ENCODE peak calls at places on chromosomes 6 and 20, in seven cellular contexts. W is endothelial cell of umbilical vein, T is brain microvascular endothelial cell, N is RWPE2, Q is bronchial epithelial cell, Z is NT2/D1, O is Karpas-422. G is an unnamed sample. For H3K27me3, the result is how much of the 10 kb centered on the place peaks cover.

GRCh38 chr6:36349240-36349639 is 12.6 kb upstream of the BNIP5 start:
- DNase-seq in W (no peak), T (no peak), N (no peak), Q (peak), Z (no peak), O (peak), G (peak)

GRCh38 chr6:144315981-144316865 is 31.1 kb downstream of the UTRN start:
- DNase-seq in W (peak), T (no peak), N (no peak), Q (no peak), Z (no peak), O (no peak), G (no peak)

GRCh38 chr20:46963196-46963529 is 68.5 kb downstream of the EYA2 start:
- DNase-seq in W (no peak), T (no peak), N (no peak), Q (no peak), Z (no peak), O (no peak), G (no peak)

GRCh38 chr6:129385117-129385516 is 324.9 kb downstream of the ARHGAP18 start:
- DNase-seq in W (no peak), T (no peak), N (no peak), Q (no peak), Z (no peak), O (no peak), G (no peak)

GRCh38 chr20:25139061-25139705 is 56.3 kb upstream of the ENTPD6 start:
- DNase-seq in W (no peak), T (no peak), N (no peak), Q (no peak), Z (no peak), O (peak), G (no peak)

GRCh38 chr6:13808806-13809205 is 5.6 kb downstream of the MCUR1 start:
- DNase-seq in W (no peak), T (no peak), N (no peak), Q (no peak), Z (no peak), O (no peak), G (no peak)

GRCh38 chr6:84739866-84740208 is 24.6 kb downstream of the TBX18 start:
- DNase-seq in W (no peak), T (peak), N (peak), Q (peak), Z (no peak), O (no peak), G (no peak)

GRCh38 chr6:90295854-90296345 is 743 bp downstream of the BACH2 start:
- DNase-seq in W (peak), T (peak), N (peak), Q (peak), Z (no peak), O (peak), G (peak)

GRCh38 chr20:2164966-2165365 is 63.3 kb downstream of the STK35 start:
- DNase-seq in W (no peak), T (no peak), N (no peak), Q (no peak), Z (no peak), O (no peak), G (no peak)

GRCh38 chr20:41984031-41984430 is 365.9 kb upstream of the CHD6 start:
- DNase-seq in W (no peak), T (no peak), N (no peak), Q (no peak), Z (no peak), O (no peak), G (no peak)

GRCh38 chr6:138036111-138036510 is 71.1 kb downstream of the PERP start:
- DNase-seq in W (no peak), T (no peak), N (peak), Q (peak), Z (no peak), O (no peak), G (peak)

GRCh38 chr6:116543149-116543548 is 2.3 kb downstream of the TRAPPC3L start:
- DNase-seq in W (no peak), T (no peak), N (no peak), Q (no peak), Z (no peak), O (no peak), G (no peak)

GRCh38 chr6:120947111-120947510 is 387.2 kb downstream of the TBC1D32 start:
- DNase-seq in W (no peak), T (no peak), N (no peak), Q (no peak), Z (no peak), O (no peak), G (no peak)

GRCh38 chr6:67679566-67680296 is 955.4 kb upstream of the ADGRB3 start:
- DNase-seq in W (no peak), T (no peak), N (no peak), Q (no peak), Z (no peak), O (no peak), G (no peak)

GRCh38 chr20:3801846-3802245 is 5.7 kb downstream of the CDC25B start:
- DNase-seq in W (no peak), T (no peak), N (no peak), Q (no peak), Z (no peak), O (no peak), G (no peak)

GRCh38 chr6:10237284-10238043 is 177.4 kb downstream of the TFAP2A start:
- DNase-seq in W (no peak), T (peak), N (peak), Q (peak), Z (no peak), O (no peak), G (no peak)

GRCh38 chr6:16496982-16497823 is 258.8 kb downstream of the GMPR start:
- DNase-seq in W (no peak), T (no peak), N (no peak), Q (no peak), Z (no peak), O (no peak), G (no peak)

GRCh38 chr20:38604873-38605303 is 3.3 kb downstream of the ARHGAP40 start:
- DNase-seq in W (peak), T (peak), N (peak), Q (peak), Z (peak), O (no peak), G (no peak)

GRCh38 chr20:52060794-52061714 is 130.5 kb downstream of the ZFP64 start:
- DNase-seq in W (peak), T (peak), N (no peak), Q (peak), Z (peak), O (no peak), G (peak)

GRCh38 chr20:24747015-24747712 is 201.9 kb upstream of the CST7 start:
- DNase-seq in W (no peak), T (no peak), N (no peak), Q (no peak), Z (no peak), O (no peak), G (no peak)

GRCh38 chr6:5962794-5963193 is 43.9 kb downstream of the NRN1 start:
- DNase-seq in W (no peak), T (no peak), N (no peak), Q (no peak), Z (no peak), O (no peak), G (no peak)

GRCh38 chr20:17863577-17864292 is 104.9 kb downstream of the SNX5 start:
- DNase-seq in W (peak), T (no peak), N (no peak), Q (no peak), Z (no peak), O (no peak), G (peak)

GRCh38 chr6:139164001-139164400 is 29.1 kb downstream of the HECA start:
- DNase-seq in W (no peak), T (no peak), N (no peak), Q (no peak), Z (no peak), O (peak), G (no peak)

GRCh38 chr6:4262506-4262905 is 127.1 kb upstream of the ECI2 start:
- DNase-seq in W (no peak), T (no peak), N (no peak), Q (no peak), Z (no peak), O (no peak), G (no peak)

GRCh38 chr6:45714795-45715507 is 300.7 kb downstream of the CLIC5 start:
- DNase-seq in W (peak), T (peak), N (no peak), Q (peak), Z (peak), O (peak), G (peak)

GRCh38 chr6:57254055-57254717 is 32.1 kb upstream of the RAB23 start:
- DNase-seq in W (no peak), T (no peak), N (no peak), Q (no peak), Z (no peak), O (no peak), G (no peak)

GRCh38 chr6:57259064-57259463 is 37.0 kb upstream of the RAB23 start:
- DNase-seq in W (no peak), T (no peak), N (no peak), Q (no peak), Z (no peak), O (no peak), G (no peak)

GRCh38 chr6:57256541-57256940 is 34.4 kb upstream of the RAB23 start:
- DNase-seq in W (no peak), T (peak), N (no peak), Q (no peak), Z (no peak), O (no peak), G (no peak)

GRCh38 chr6:57255451-57256181 is 33.5 kb upstream of the RAB23 start:
- DNase-seq in W (no peak), T (no peak), N (no peak), Q (no peak), Z (no peak), O (no peak), G (no peak)

GRCh38 chr6:57257911-57258541 is 35.9 kb upstream of the RAB23 start:
- DNase-seq in W (peak), T (peak), N (no peak), Q (no peak), Z (no peak), O (no peak), G (no peak)
- H3K4me3 ChIP-seq in W (no peak), T (no peak), N (no peak), Q (no peak), Z (no peak), O (no peak), G (no peak)

GRCh38 chr6:166228839-166229528 is 61.3 kb upstream of the TBXT start:
- DNase-seq in W (no peak), T (no peak), N (no peak), Q (no peak), Z (no peak), O (no peak), G (no peak)
- H3K27me3 ChIP-seq in W (under half), T (under half), N (under half), Q (under half), Z (under half), O (under half), G (under half)

DNA sequence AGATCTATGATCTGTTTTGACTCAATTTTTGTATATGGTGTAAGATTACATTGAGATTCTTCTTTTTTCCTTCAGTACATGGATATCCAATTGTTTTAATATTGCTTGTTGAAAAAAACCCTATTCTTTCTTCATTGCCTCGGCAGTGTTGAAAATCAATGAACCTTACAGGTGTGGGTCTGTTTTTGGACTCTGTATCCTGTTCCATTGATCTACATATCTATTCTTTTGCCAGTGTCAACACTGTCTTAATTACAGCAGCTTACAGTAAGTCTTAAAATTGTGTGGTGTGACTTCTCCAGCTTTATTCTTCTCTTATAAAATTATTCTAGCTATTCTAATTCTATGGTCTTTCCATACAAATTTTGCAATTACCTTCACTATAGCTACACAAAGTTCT is 81.8 kb upstream of the KCNK16 start:
- DNase-seq in W (no peak), T (no peak), N (no peak), Q (no peak), Z (no peak), O (no peak), G (no peak)
- H3K4me3 ChIP-seq in W (no peak), T (no peak), N (no peak), Q (no peak), Z (no peak), O (no peak), G (no peak)

DNA sequence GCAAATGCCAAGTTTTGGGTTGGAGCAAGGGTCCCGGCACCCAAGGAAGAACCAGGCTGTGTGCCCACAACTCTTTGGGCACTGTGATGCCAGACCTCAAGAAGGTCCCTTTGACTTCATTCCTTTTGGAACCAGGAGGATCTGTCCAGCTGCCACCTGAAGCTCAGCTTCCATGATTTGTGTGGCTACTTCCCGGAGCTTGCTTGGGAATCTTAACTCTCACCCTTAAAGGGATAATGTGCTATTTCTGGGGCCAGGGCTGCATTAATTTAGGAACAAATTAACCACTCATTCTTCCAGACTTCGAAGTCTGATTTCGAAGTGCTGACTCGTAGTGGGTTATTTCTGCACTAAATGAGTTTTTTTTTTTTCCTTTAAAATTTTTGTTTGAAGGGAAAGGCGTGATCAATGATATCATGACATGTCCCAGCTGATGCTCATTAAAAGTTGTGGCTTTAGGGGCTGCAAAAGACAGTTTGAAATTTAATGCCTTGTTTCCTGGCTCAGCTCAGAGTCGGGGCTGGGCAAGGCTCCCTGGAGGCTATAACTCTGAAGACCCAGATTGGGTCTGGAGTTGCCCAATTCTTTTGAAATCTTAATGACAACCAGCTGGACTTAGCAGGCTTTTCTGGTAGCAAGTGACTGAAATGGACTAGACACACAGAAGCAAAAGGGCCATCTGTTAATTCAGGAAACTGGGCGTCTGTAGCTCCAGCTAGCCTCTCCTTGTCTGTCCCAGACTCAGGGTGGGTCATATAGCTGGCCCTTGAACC is 23.9 kb upstream of the PHACTR3 start:
- DNase-seq in W (no peak), T (no peak), N (peak), Q (no peak), Z (no peak), O (no peak), G (no peak)
- H3K27me3 ChIP-seq in W (under half), T (under half), N (half or more), Q (under half), Z (half or more), O (under half), G (under half)

GRCh38 chr6:37709250-37709931 is 11.7 kb upstream of the MDGA1 start:
- DNase-seq in W (no peak), T (no peak), N (no peak), Q (no peak), Z (no peak), O (peak), G (no peak)
- H3K4me3 ChIP-seq in W (no peak), T (no peak), N (no peak), Q (no peak), Z (no peak), O (no peak), G (no peak)

DNA sequence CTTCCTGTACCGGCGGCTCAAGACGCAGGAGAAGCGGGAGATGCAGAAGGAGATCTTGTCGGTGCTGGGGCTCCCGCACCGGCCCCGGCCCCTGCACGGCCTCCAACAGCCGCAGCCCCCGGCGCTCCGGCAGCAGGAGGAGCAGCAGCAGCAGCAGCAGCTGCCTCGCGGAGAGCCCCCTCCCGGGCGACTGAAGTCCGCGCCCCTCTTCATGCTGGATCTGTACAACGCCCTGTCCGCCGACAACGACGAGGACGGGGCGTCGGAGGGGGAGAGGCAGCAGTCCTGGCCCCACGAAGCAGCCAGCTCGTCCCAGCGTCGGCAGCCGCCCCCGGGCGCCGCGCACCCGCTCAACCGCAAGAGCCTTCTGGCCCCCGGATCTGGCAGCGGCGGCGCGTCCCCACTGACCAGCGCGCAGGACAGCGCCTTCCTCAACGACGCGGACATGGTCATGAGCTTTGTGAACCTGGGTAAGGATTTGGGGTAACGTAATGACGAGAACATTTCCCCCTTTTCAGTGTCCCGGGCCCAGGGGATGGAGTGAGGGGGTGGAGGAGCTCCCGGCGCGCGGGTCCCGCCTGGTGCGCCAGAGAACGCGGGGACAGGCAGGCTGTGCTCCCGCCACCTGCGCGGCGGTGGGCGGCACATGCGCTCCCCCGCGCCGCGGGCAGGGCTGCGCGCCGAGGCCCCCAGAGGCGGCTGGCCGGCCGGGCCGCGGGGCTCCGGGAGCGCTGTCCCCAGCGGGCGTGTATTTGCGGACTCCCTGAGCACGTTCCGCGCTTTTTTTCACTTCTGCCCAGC is 1.5 kb downstream of the BMP6 start:
- DNase-seq in W (no peak), T (no peak), N (no peak), Q (no peak), Z (no peak), O (no peak), G (no peak)
- H3K27me3 ChIP-seq in W (under half), T (under half), N (half or more), Q (under half), Z (half or more), O (under half), G (under half)

GRCh38 chr20:56343861-56344381 is 14.9 kb upstream of the FAM210B start:
- DNase-seq in W (peak), T (peak), N (peak), Q (no peak), Z (peak), O (peak), G (no peak)
- H3K4me3 ChIP-seq in W (no peak), T (peak), N (no peak), Q (no peak), Z (peak), O (no peak), G (no peak)

GRCh38 chr6:165852676-165853075 is 189.6 kb upstream of the PDE10A start:
- DNase-seq in W (no peak), T (no peak), N (no peak), Q (no peak), Z (no peak), O (no peak), G (no peak)
- H3K27me3 ChIP-seq in W (under half), T (under half), N (under half), Q (under half), Z (under half), O (under half), G (under half)

G was measured in colonic mucosa.